ENCODE peak calls at places on chromosomes 7 and 10, in four cellular contexts. V, B, H and G are unnamed samples. For H3K4me1, the result is how much of the 10 kb centered on the place peaks cover.

GRCh38 chr7:47751068-47751467 is 169.2 kb upstream of the TNS3 start:
- DNase-seq in V (no peak), B (no peak), H (no peak), G (no peak)

GRCh38 chr7:88306590-88307048 is at the start of gene STEAP4:
- DNase-seq in V (peak), B (peak), H (peak), G (no peak)

GRCh38 chr7:47449810-47450586 is 131.9 kb downstream of the TNS3 start:
- DNase-seq in V (no peak), B (no peak), H (no peak), G (no peak)

GRCh38 chr10:44539178-44539577 is 154.3 kb upstream of the CXCL12 start:
- DNase-seq in V (no peak), B (no peak), H (no peak), G (no peak)

GRCh38 chr10:118307768-118308347 is 34.3 kb downstream of the FAM204A start:
- DNase-seq in V (no peak), B (no peak), H (no peak), G (no peak)

GRCh38 chr10:32065871-32066270 is 9.6 kb upstream of the KIF5B start:
- DNase-seq in V (no peak), B (peak), H (no peak), G (no peak)

GRCh38 chr10:15715619-15716227 is 4.0 kb downstream of the ITGA8 start:
- DNase-seq in V (no peak), B (no peak), H (no peak), G (no peak)

GRCh38 chr10:77416327-77417135 is 221.1 kb downstream of the KCNMA1 start:
- DNase-seq in V (no peak), B (peak), H (no peak), G (peak)

GRCh38 chr10:21406595-21407218 is 118.8 kb downstream of the SKIDA1 start:
- DNase-seq in V (no peak), B (no peak), H (no peak), G (no peak)

GRCh38 chr7:80135306-80136104 is 874 bp downstream of the GNAI1 start:
- DNase-seq in V (no peak), B (peak), H (no peak), G (no peak)

GRCh38 chr7:89064831-89065230 is 269.3 kb upstream of the TEX47 start:
- DNase-seq in V (no peak), B (no peak), H (no peak), G (no peak)

GRCh38 chr10:94111367-94111766 is 117.6 kb downstream of the PLCE1 start:
- DNase-seq in V (no peak), B (no peak), H (no peak), G (no peak)

GRCh38 chr10:75127481-75127880 is 16.0 kb downstream of the SAMD8 start:
- DNase-seq in V (no peak), B (no peak), H (no peak), G (peak)

GRCh38 chr7:151442776-151443496 is 3.0 kb upstream of the CRYGN start:
- DNase-seq in V (no peak), B (no peak), H (no peak), G (no peak)

GRCh38 chr10:50396491-50397311 is 145.4 kb upstream of the ASAH2 start:
- DNase-seq in V (no peak), B (no peak), H (no peak), G (no peak)

GRCh38 chr10:128209862-128210214 is 83.6 kb upstream of the MKI67 start:
- DNase-seq in V (no peak), B (no peak), H (no peak), G (no peak)

GRCh38 chr10:125079091-125079600 is 81.2 kb downstream of the CTBP2 start:
- DNase-seq in V (no peak), B (no peak), H (no peak), G (no peak)

GRCh38 chr7:19963695-19964094 is 190.3 kb upstream of the TMEM196 start:
- DNase-seq in V (no peak), B (no peak), H (no peak), G (no peak)

GRCh38 chr7:104415700-104416099 is 87.3 kb downstream of the LHFPL3 start:
- DNase-seq in V (no peak), B (no peak), H (no peak), G (no peak)

GRCh38 chr7:95373323-95373722 is 22.9 kb downstream of the PON3 start:
- DNase-seq in V (no peak), B (no peak), H (no peak), G (no peak)

GRCh38 chr7:492714-493065 is 27.0 kb downstream of the PDGFA start:
- DNase-seq in V (peak), B (no peak), H (no peak), G (no peak)

GRCh38 chr10:28302012-28302667 is 724 bp downstream of the MPP7 start:
- DNase-seq in V (peak), B (no peak), H (no peak), G (no peak)

GRCh38 chr10:77884181-77884580 is 42.4 kb downstream of the DLG5 start:
- DNase-seq in V (no peak), B (no peak), H (no peak), G (no peak)

GRCh38 chr7:112414855-112415490 is 35.3 kb upstream of the IFRD1 start:
- DNase-seq in V (no peak), B (peak), H (no peak), G (peak)

GRCh38 chr10:50544095-50544856 is 79.5 kb downstream of the SGMS1 start:
- DNase-seq in V (no peak), B (no peak), H (no peak), G (no peak)

GRCh38 chr10:97573672-97574071 is 1.1 kb downstream of the ANKRD2 start:
- DNase-seq in V (no peak), B (no peak), H (no peak), G (no peak)

GRCh38 chr10:27373566-27374160 is 130.4 kb upstream of the RAB18 start:
- DNase-seq in V (no peak), B (peak), H (no peak), G (peak)

GRCh38 chr10:51892965-51893658 is 193.7 kb upstream of the CSTF2T start:
- DNase-seq in V (no peak), B (peak), H (no peak), G (no peak)

GRCh38 chr7:80277434-80278427 is 143.1 kb downstream of the GNAI1 start:
- DNase-seq in V (no peak), B (peak), H (no peak), G (peak)

GRCh38 chr10:25261571-25261970 is 86.8 kb downstream of the GPR158 start:
- DNase-seq in V (no peak), B (no peak), H (no peak), G (no peak)

GRCh38 chr10:70191161-70191770 is 21.0 kb upstream of the SAR1A start:
- DNase-seq in V (no peak), B (no peak), H (no peak), G (no peak)

GRCh38 chr10:23262928-23263327 is 70.8 kb downstream of the PTF1A start:
- DNase-seq in V (no peak), B (no peak), H (no peak), G (no peak)

GRCh38 chr10:23263441-23264164 is 71.5 kb downstream of the PTF1A start:
- DNase-seq in V (no peak), B (no peak), H (no peak), G (no peak)
- H3K4me1 ChIP-seq in V (under half), B (under half), H (under half), G (under half)

GRCh38 chr7:139720705-139721231 is 57.0 kb downstream of the HIPK2 start:
- DNase-seq in V (no peak), B (no peak), H (peak), G (no peak)
- TF ChIP-seq CTCF in V (no peak), B (no peak), H (peak), G (no peak)

GRCh38 chr10:14587540-14588083 is 187.1 kb downstream of the FAM107B start:
- DNase-seq in V (no peak), B (no peak), H (no peak), G (no peak)
- H3K4me1 ChIP-seq in V (under half), B (under half), H (under half), G (under half)

DNA sequence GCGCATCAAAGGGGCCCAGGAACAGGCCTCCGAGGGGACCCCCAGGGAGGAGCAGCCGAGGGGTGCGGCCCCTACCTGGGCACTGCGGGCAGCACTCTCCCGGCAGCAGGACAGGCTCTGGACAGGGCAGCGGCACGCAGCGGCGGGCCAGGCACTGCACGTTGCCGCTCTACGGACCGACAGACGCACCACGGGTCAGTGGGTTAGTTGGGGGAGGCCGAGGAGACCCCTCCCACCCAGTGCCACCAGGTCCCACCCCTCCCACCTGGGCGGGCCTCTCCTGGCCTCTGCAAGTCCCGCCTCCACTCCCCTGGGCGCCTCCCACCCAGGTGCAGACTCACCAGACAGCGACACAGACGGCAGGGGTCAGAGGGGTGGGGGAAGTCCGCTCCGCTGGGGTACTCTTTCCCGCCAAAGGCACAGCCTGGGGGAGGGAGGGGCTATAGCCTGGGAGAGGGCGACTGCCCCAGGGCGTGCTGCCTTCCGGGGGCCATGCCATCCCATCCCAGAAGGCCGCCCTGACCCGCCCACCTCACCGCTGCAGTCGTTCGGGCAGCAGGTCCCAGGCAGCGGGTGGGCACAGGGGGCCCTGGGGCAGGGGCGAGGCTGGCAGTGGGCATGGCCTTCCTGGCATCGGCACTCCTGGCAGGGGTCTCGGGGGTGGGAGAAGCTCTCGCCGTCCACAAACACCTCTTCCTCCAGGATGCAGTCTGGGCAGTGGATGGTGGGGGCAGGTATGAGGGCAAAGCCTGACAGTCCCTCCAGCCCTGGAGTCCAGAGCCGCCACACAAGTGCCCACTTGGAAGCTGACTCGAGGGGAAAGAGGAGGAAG is 19.2 kb downstream of the KCP start:
- DNase-seq in V (no peak), B (no peak), H (peak), G (no peak)
- TF ChIP-seq CTCF in V (peak), B (no peak), H (no peak), G (no peak)

DNA sequence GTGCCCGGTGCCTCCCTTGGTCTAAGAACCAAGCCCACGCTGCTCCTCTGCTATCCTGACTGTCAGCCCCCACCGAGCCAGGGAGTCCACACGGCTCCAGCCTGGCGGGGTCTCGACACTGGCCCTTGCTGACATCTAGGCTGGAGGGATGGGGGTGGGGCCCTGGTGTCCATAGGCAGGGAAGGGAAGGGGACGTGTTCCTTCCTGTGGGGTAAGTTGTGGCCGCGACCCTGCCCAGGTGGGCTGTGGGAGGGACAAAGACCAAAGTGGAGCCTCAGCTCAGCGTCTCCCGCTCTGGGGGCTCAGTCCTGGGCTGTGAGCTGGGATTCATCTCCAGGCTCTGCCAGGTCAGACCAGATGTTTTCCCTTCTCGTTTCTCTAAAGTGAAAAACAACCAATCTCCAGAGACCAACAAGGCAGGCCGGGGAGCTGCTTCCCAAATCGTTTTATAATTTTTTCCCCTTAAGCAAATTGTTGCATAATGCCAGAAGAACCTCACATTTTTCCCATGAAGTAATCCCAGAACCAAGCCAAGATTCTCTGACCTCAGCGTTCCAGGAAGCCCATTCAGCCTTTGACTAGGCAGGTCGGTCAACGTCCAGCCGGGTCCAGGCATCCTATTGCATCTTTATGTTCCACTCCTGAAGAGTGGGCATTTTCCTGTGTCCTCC is 101.2 kb downstream of the RGS10 start:
- DNase-seq in V (peak), B (peak), H (no peak), G (peak)
- H3K4me1 ChIP-seq in V (under half), B (under half), H (under half), G (under half)

DNA sequence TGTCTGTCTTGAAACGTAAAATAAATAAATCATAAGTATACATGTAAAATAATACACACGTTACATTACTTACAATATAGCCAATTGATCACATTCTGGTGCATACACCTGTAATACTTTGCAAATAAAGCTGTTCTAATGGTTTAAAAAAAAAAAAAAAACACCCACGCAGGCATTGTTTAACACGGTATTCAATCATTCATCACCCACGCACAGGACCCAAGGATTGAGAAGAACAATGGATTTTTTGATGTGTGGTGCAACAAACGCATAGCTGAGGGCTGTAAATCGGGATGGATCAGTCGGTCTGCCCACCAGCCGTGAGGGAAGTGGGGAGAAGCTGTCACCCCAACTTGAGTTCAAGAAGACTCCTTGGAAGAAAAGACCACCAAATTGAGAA is 8.7 kb downstream of the PITRM1 start:
- DNase-seq in V (no peak), B (peak), H (no peak), G (no peak)
- TF ChIP-seq CTCF in V (no peak), B (no peak), H (no peak), G (no peak)